ENCODE peak calls at places on chromosomes 1 and 21, in four cellular contexts. One of them, this sample, is unnamed.

GRCh38 chr1:47231314-47232186 is 475 bp downstream of the TAL1 start:
- DNase-seq in lung: no peak
- DNase-seq in foreskin fibroblast: peak
- DNase-seq in fibroblast of the aortic adventitia: peak
- DNase-seq in this sample: peak

GRCh38 chr21:27693376-27693775 is 726.5 kb upstream of the ADAMTS5 start:
- DNase-seq in lung: no peak
- DNase-seq in foreskin fibroblast: peak
- DNase-seq in fibroblast of the aortic adventitia: peak
- DNase-seq in this sample: peak

GRCh38 chr1:116585886-116586285 is 15.1 kb upstream of the CD58 start:
- DNase-seq in lung: no peak
- DNase-seq in foreskin fibroblast: no peak
- DNase-seq in fibroblast of the aortic adventitia: no peak
- DNase-seq in this sample: no peak

GRCh38 chr1:200670215-200671118 is 760 bp upstream of the DDX59 start:
- DNase-seq in lung: peak
- DNase-seq in foreskin fibroblast: no peak
- DNase-seq in fibroblast of the aortic adventitia: peak
- DNase-seq in this sample: peak

GRCh38 chr1:13628218-13628617 is 44.6 kb downstream of the PDPN start:
- DNase-seq in lung: no peak
- DNase-seq in foreskin fibroblast: peak
- DNase-seq in fibroblast of the aortic adventitia: no peak
- DNase-seq in this sample: peak

GRCh38 chr21:31576428-31576827 is 83.1 kb upstream of the SOD1 start:
- DNase-seq in lung: no peak
- DNase-seq in foreskin fibroblast: no peak
- DNase-seq in fibroblast of the aortic adventitia: no peak
- DNase-seq in this sample: peak

GRCh38 chr1:3052501-3052900 is 16.5 kb upstream of the PRDM16 start:
- DNase-seq in lung: no peak
- DNase-seq in foreskin fibroblast: no peak
- DNase-seq in fibroblast of the aortic adventitia: no peak
- DNase-seq in this sample: no peak

GRCh38 chr21:34844033-34844923 is 175.5 kb downstream of the CLIC6 start:
- DNase-seq in lung: no peak
- DNase-seq in foreskin fibroblast: peak
- DNase-seq in fibroblast of the aortic adventitia: peak
- DNase-seq in this sample: peak

GRCh38 chr1:16420719-16421118 is 16.5 kb downstream of the SPATA21 start:
- DNase-seq in lung: no peak
- DNase-seq in foreskin fibroblast: no peak
- DNase-seq in fibroblast of the aortic adventitia: no peak
- DNase-seq in this sample: no peak

GRCh38 chr1:32273389-32274208 is 18.3 kb upstream of the HDAC1 start:
- DNase-seq in lung: no peak
- DNase-seq in foreskin fibroblast: no peak
- DNase-seq in fibroblast of the aortic adventitia: peak
- DNase-seq in this sample: peak

GRCh38 chr1:219383273-219383672 is 209.6 kb downstream of the LYPLAL1 start:
- DNase-seq in lung: no peak
- DNase-seq in foreskin fibroblast: peak
- DNase-seq in fibroblast of the aortic adventitia: no peak
- DNase-seq in this sample: no peak

GRCh38 chr1:33348676-33349080 is 27.8 kb upstream of the A3GALT2 start:
- DNase-seq in lung: no peak
- DNase-seq in foreskin fibroblast: peak
- DNase-seq in fibroblast of the aortic adventitia: no peak
- DNase-seq in this sample: no peak

GRCh38 chr1:59692591-59692990 is 122.2 kb upstream of the HOOK1 start:
- DNase-seq in lung: no peak
- DNase-seq in foreskin fibroblast: peak
- DNase-seq in fibroblast of the aortic adventitia: peak
- DNase-seq in this sample: no peak

GRCh38 chr1:28295936-28296335 is 32.9 kb upstream of the MED18 start:
- DNase-seq in lung: no peak
- DNase-seq in foreskin fibroblast: no peak
- DNase-seq in fibroblast of the aortic adventitia: no peak
- DNase-seq in this sample: no peak

GRCh38 chr21:34983680-34984086 is 65.4 kb downstream of the RUNX1 start:
- DNase-seq in lung: no peak
- DNase-seq in foreskin fibroblast: peak
- DNase-seq in fibroblast of the aortic adventitia: peak
- DNase-seq in this sample: peak

GRCh38 chr1:153533689-153534201 is 2.0 kb downstream of the S100A6 start:
- DNase-seq in lung: peak
- DNase-seq in foreskin fibroblast: peak
- DNase-seq in fibroblast of the aortic adventitia: peak
- DNase-seq in this sample: peak

GRCh38 chr21:41396452-41397107 is 29.5 kb upstream of the MX1 start:
- DNase-seq in lung: peak
- DNase-seq in foreskin fibroblast: no peak
- DNase-seq in fibroblast of the aortic adventitia: no peak
- DNase-seq in this sample: peak

GRCh38 chr1:89804646-89805237 is 16.1 kb upstream of the LRRC8D start:
- DNase-seq in lung: peak
- DNase-seq in foreskin fibroblast: peak
- DNase-seq in fibroblast of the aortic adventitia: peak
- DNase-seq in this sample: peak

GRCh38 chr1:100921110-100921706 is 25.3 kb downstream of the SLC30A7 start:
- DNase-seq in lung: no peak
- DNase-seq in foreskin fibroblast: peak
- DNase-seq in fibroblast of the aortic adventitia: peak
- DNase-seq in this sample: peak

GRCh38 chr1:11944358-11944981 is 10.0 kb downstream of the PLOD1 start:
- DNase-seq in lung: no peak
- DNase-seq in foreskin fibroblast: no peak
- DNase-seq in fibroblast of the aortic adventitia: no peak
- DNase-seq in this sample: no peak

GRCh38 chr1:224302947-224303346 is 27.0 kb downstream of the NVL start:
- DNase-seq in lung: no peak
- DNase-seq in foreskin fibroblast: no peak
- DNase-seq in fibroblast of the aortic adventitia: no peak
- DNase-seq in this sample: peak

GRCh38 chr1:222043444-222044292 is 301.8 kb upstream of the DUSP10 start:
- DNase-seq in lung: no peak
- DNase-seq in foreskin fibroblast: peak
- DNase-seq in fibroblast of the aortic adventitia: peak
- DNase-seq in this sample: peak

GRCh38 chr1:117573386-117574040 is 32.3 kb upstream of the TENT5C start:
- DNase-seq in lung: no peak
- DNase-seq in foreskin fibroblast: no peak
- DNase-seq in fibroblast of the aortic adventitia: peak
- DNase-seq in this sample: peak

GRCh38 chr1:28313710-28314510 is 14.9 kb upstream of the MED18 start:
- DNase-seq in lung: peak
- DNase-seq in foreskin fibroblast: peak
- DNase-seq in fibroblast of the aortic adventitia: peak
- DNase-seq in this sample: peak

GRCh38 chr1:63721531-63722189 is 52.2 kb upstream of the ROR1 start:
- DNase-seq in lung: no peak
- DNase-seq in foreskin fibroblast: peak
- DNase-seq in fibroblast of the aortic adventitia: peak
- DNase-seq in this sample: peak

GRCh38 chr1:58919986-58920376 is 136.1 kb upstream of the JUN start:
- DNase-seq in lung: no peak
- DNase-seq in foreskin fibroblast: no peak
- DNase-seq in fibroblast of the aortic adventitia: no peak
- DNase-seq in this sample: no peak

GRCh38 chr1:203037509-203038190 is 11.4 kb downstream of the PPFIA4 start:
- DNase-seq in lung: no peak
- DNase-seq in foreskin fibroblast: no peak
- DNase-seq in fibroblast of the aortic adventitia: no peak
- DNase-seq in this sample: no peak

GRCh38 chr1:203039609-203040517 is 13.6 kb downstream of the PPFIA4 start:
- DNase-seq in lung: no peak
- DNase-seq in foreskin fibroblast: peak
- DNase-seq in fibroblast of the aortic adventitia: no peak
- DNase-seq in this sample: peak

GRCh38 chr1:203036537-203036936 is 10.2 kb downstream of the PPFIA4 start:
- DNase-seq in lung: no peak
- DNase-seq in foreskin fibroblast: no peak
- DNase-seq in fibroblast of the aortic adventitia: no peak
- DNase-seq in this sample: no peak

GRCh38 chr1:203038891-203039608 is 12.8 kb downstream of the PPFIA4 start:
- DNase-seq in lung: peak
- DNase-seq in foreskin fibroblast: peak
- DNase-seq in fibroblast of the aortic adventitia: peak
- DNase-seq in this sample: peak

GRCh38 chr1:203038217-203038741 is 12.0 kb downstream of the PPFIA4 start:
- DNase-seq in lung: no peak
- DNase-seq in foreskin fibroblast: peak
- DNase-seq in fibroblast of the aortic adventitia: peak
- DNase-seq in this sample: peak
- TF ChIP-seq CTCF in lung: no peak
- TF ChIP-seq CTCF in foreskin fibroblast: no peak
- TF ChIP-seq CTCF in fibroblast of the aortic adventitia: peak
- TF ChIP-seq CTCF in this sample: peak

GRCh38 chr1:204212715-204213114 is 1.1 kb downstream of the GOLT1A start:
- DNase-seq in lung: no peak
- DNase-seq in foreskin fibroblast: no peak
- DNase-seq in fibroblast of the aortic adventitia: no peak
- DNase-seq in this sample: no peak

GRCh38 chr1:204211021-204211420 is 2.8 kb downstream of the GOLT1A start:
- DNase-seq in lung: no peak
- DNase-seq in foreskin fibroblast: no peak
- DNase-seq in fibroblast of the aortic adventitia: no peak
- DNase-seq in this sample: no peak

GRCh38 chr1:204216880-204217647 is 3.3 kb upstream of the GOLT1A start:
- DNase-seq in lung: no peak
- DNase-seq in foreskin fibroblast: no peak
- DNase-seq in fibroblast of the aortic adventitia: no peak
- DNase-seq in this sample: no peak

GRCh38 chr1:204216236-204216635 is 2.4 kb upstream of the GOLT1A start:
- DNase-seq in lung: no peak
- DNase-seq in foreskin fibroblast: no peak
- DNase-seq in fibroblast of the aortic adventitia: no peak
- DNase-seq in this sample: no peak

DNA sequence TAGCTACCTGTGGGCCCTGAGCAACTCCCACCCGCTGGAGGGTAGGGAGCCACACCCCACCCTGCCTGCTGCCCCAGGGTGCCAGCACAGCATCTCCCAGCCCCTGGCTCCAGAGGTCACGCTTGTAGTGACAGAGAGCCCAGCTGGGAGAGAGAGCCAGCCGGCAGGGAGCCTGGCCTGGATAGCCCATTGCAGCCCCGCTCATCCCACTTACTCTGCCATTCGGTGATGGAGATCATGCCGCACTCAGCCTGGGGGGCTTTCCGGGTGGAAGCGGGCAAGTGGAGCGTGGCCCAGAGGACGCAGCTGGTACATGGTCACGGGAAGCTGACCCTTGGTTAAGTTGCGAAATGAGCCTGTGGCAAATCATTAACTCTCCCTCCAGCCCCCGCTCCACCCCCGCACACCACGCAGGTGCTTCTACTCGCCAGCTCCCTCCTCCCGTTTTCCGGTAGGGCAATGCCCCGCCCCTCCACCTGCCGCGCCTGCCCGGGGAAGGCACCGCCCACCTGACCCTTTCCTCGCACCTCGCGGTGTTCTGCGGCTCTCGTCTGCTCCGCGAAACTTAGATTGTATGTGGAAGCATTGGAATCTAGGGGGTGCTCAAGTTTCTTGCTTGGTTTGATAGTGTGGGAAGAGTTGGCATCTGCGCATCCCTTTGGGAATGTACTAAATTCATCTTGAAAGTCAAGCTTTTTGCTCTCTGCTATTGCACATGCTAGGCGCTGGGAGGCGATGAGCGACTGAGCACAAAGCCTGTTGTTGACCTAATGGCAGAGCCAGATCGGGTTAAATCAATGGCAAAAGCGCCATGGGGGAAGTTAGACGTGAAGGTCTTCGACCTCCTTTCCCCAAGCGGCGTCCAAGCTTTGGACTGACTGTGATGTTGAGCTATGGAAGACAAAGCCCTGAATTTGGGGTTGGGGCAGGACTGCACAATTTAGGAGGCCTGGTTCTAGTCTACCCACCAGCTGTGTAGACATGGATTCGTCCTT is at the start of gene GOLT1A:
- DNase-seq in lung: peak
- DNase-seq in foreskin fibroblast: peak
- DNase-seq in fibroblast of the aortic adventitia: peak
- DNase-seq in this sample: peak
- H3K4me3 ChIP-seq in lung: peak
- H3K4me3 ChIP-seq in foreskin fibroblast: peak
- H3K4me3 ChIP-seq in fibroblast of the aortic adventitia: no peak
- H3K4me3 ChIP-seq in this sample: peak

GRCh38 chr1:210483821-210484220 is 155.1 kb downstream of the HHAT start:
- DNase-seq in lung: no peak
- DNase-seq in foreskin fibroblast: no peak
- DNase-seq in fibroblast of the aortic adventitia: no peak
- DNase-seq in this sample: peak

GRCh38 chr1:210477328-210477924 is 148.7 kb downstream of the HHAT start:
- DNase-seq in lung: no peak
- DNase-seq in foreskin fibroblast: peak
- DNase-seq in fibroblast of the aortic adventitia: no peak
- DNase-seq in this sample: peak

GRCh38 chr1:210482936-210483642 is 154.4 kb downstream of the HHAT start:
- DNase-seq in lung: no peak
- DNase-seq in foreskin fibroblast: no peak
- DNase-seq in fibroblast of the aortic adventitia: no peak
- DNase-seq in this sample: no peak

GRCh38 chr1:210475806-210476205 is 147.1 kb downstream of the HHAT start:
- DNase-seq in lung: no peak
- DNase-seq in foreskin fibroblast: no peak
- DNase-seq in fibroblast of the aortic adventitia: no peak
- DNase-seq in this sample: no peak

GRCh38 chr1:210478820-210479219 is 150.1 kb downstream of the HHAT start:
- DNase-seq in lung: no peak
- DNase-seq in foreskin fibroblast: no peak
- DNase-seq in fibroblast of the aortic adventitia: no peak
- DNase-seq in this sample: no peak
- TF ChIP-seq CTCF in lung: no peak
- TF ChIP-seq CTCF in foreskin fibroblast: no peak
- TF ChIP-seq CTCF in fibroblast of the aortic adventitia: no peak
- TF ChIP-seq CTCF in this sample: no peak

GRCh38 chr1:212561501-212561931 is 47.0 kb upstream of the ATF3 start:
- DNase-seq in lung: no peak
- DNase-seq in foreskin fibroblast: peak
- DNase-seq in fibroblast of the aortic adventitia: peak
- DNase-seq in this sample: peak
- H3K4me3 ChIP-seq in lung: no peak
- H3K4me3 ChIP-seq in foreskin fibroblast: no peak
- H3K4me3 ChIP-seq in fibroblast of the aortic adventitia: peak
- H3K4me3 ChIP-seq in this sample: no peak

GRCh38 chr1:162633327-162633762 is 1.1 kb downstream of the DDR2 start:
- DNase-seq in lung: no peak
- DNase-seq in foreskin fibroblast: peak
- DNase-seq in fibroblast of the aortic adventitia: peak
- DNase-seq in this sample: no peak
- TF ChIP-seq CTCF in lung: no peak
- TF ChIP-seq CTCF in foreskin fibroblast: peak
- TF ChIP-seq CTCF in fibroblast of the aortic adventitia: peak
- TF ChIP-seq CTCF in this sample: no peak

GRCh38 chr1:99645699-99646531 is at the start of gene PALMD:
- DNase-seq in lung: no peak
- DNase-seq in foreskin fibroblast: peak
- DNase-seq in fibroblast of the aortic adventitia: no peak
- DNase-seq in this sample: peak
- H3K4me3 ChIP-seq in lung: peak
- H3K4me3 ChIP-seq in foreskin fibroblast: peak
- H3K4me3 ChIP-seq in fibroblast of the aortic adventitia: peak
- H3K4me3 ChIP-seq in this sample: peak

GRCh38 chr1:35825255-35825654 is 17.4 kb downstream of the AGO4 start:
- DNase-seq in lung: no peak
- DNase-seq in foreskin fibroblast: no peak
- DNase-seq in fibroblast of the aortic adventitia: no peak
- DNase-seq in this sample: no peak
- TF ChIP-seq CTCF in lung: no peak
- TF ChIP-seq CTCF in foreskin fibroblast: no peak
- TF ChIP-seq CTCF in fibroblast of the aortic adventitia: no peak
- TF ChIP-seq CTCF in this sample: no peak